ENCODE peak calls at places on chromosomes 6 and 20, in nine cellular contexts. H, E, S, U, A, J, R, D and V are unnamed samples.

GRCh38 chr6:136607932-136608772 is 57.9 kb upstream of the MAP7 start:
- DNase-seq in J (peak), U (no peak), E (peak), S (peak), H (peak), R (peak), D (peak), A (no peak), V (peak)

GRCh38 chr6:100599088-100599770 is 134.5 kb upstream of the SIM1 start:
- DNase-seq in U (no peak), R (no peak), D (no peak), E (no peak), A (no peak), J (no peak), H (no peak), S (no peak), V (no peak)

GRCh38 chr6:71460933-71461332 is 172.3 kb downstream of the OGFRL1 start:
- DNase-seq in H (no peak), S (no peak), U (no peak), D (no peak), J (no peak), A (no peak), R (no peak), E (peak), V (peak)

GRCh38 chr20:25087186-25087929 is 5.4 kb upstream of the VSX1 start:
- DNase-seq in R (no peak), E (no peak), J (no peak), A (no peak), S (no peak), D (no peak), H (no peak), U (no peak), V (no peak)

GRCh38 chr6:692858-693736 is at the start of gene EXOC2:
- DNase-seq in U (peak), A (no peak), E (peak), J (peak), H (peak), D (peak), R (no peak), S (peak), V (peak)

GRCh38 chr20:41395669-41396664 is 29.3 kb upstream of the EMILIN3 start:
- DNase-seq in S (no peak), E (no peak), U (no peak), A (no peak), H (no peak), R (no peak), D (no peak), J (peak), V (no peak)

GRCh38 chr6:127299522-127300240 is 33.0 kb downstream of the RNF146 start:
- DNase-seq in U (no peak), R (no peak), A (no peak), E (peak), J (no peak), D (no peak), S (no peak), H (no peak), V (no peak)

GRCh38 chr6:71349395-71349794 is 60.8 kb downstream of the OGFRL1 start:
- DNase-seq in S (peak), E (peak), A (no peak), H (no peak), U (no peak), D (no peak), R (no peak), J (peak), V (peak)

GRCh38 chr6:44431118-44431725 is 43.7 kb downstream of the CDC5L start:
- DNase-seq in A (no peak), U (peak), D (no peak), H (no peak), R (no peak), S (peak), J (peak), E (peak), V (peak)

GRCh38 chr6:37024665-37025337 is 19.3 kb downstream of the FGD2 start:
- DNase-seq in A (no peak), H (no peak), J (no peak), R (no peak), E (no peak), S (peak), U (no peak), D (no peak), V (peak)

GRCh38 chr6:43338243-43338642 is 29.6 kb upstream of the CRIP3 start:
- DNase-seq in E (no peak), A (no peak), R (no peak), H (no peak), J (no peak), D (no peak), S (no peak), U (no peak), V (no peak)

GRCh38 chr6:150767585-150768164 is 97.8 kb upstream of the MTHFD1L start:
- DNase-seq in E (no peak), R (no peak), U (no peak), J (peak), S (no peak), D (no peak), A (no peak), H (no peak), V (peak)

GRCh38 chr6:47292944-47293343 is 16.8 kb downstream of the TNFRSF21 start:
- DNase-seq in J (no peak), S (no peak), R (peak), H (no peak), E (peak), A (no peak), U (no peak), D (no peak), V (no peak)

GRCh38 chr20:35953411-35954199 is 697 bp downstream of the SCAND1 start:
- DNase-seq in D (peak), E (peak), A (no peak), S (no peak), J (peak), U (no peak), H (peak), R (no peak), V (peak)

GRCh38 chr6:95364016-95364604 is 213.2 kb upstream of the MANEA start:
- DNase-seq in A (no peak), R (peak), U (no peak), H (no peak), J (peak), D (no peak), S (peak), E (peak), V (peak)

GRCh38 chr6:25360611-25361010 is 81.4 kb downstream of the CARMIL1 start:
- DNase-seq in S (no peak), J (no peak), E (peak), D (no peak), H (no peak), A (peak), R (no peak), U (no peak), V (peak)

GRCh38 chr20:32585011-32585518 is at the start of gene NOL4L:
- DNase-seq in R (no peak), H (peak), E (peak), S (no peak), J (peak), A (no peak), D (no peak), U (no peak), V (peak)

GRCh38 chr20:59441860-59442810 is 141.7 kb downstream of the EDN3 start:
- DNase-seq in R (no peak), E (no peak), J (no peak), U (no peak), A (no peak), S (no peak), H (no peak), D (no peak), V (no peak)

GRCh38 chr6:5094327-5094726 is 9.2 kb downstream of the PPP1R3G start:
- DNase-seq in E (peak), S (no peak), R (no peak), J (no peak), D (no peak), A (peak), U (peak), H (no peak), V (peak)

GRCh38 chr20:32018269-32019155 is 8.3 kb downstream of the CCM2L start:
- DNase-seq in R (no peak), J (peak), H (peak), D (no peak), S (peak), U (no peak), E (no peak), A (no peak), V (no peak)

GRCh38 chr20:52806918-52807317 is 165.2 kb upstream of the TSHZ2 start:
- DNase-seq in U (no peak), E (no peak), A (no peak), S (no peak), J (no peak), H (no peak), D (no peak), R (no peak), V (no peak)

GRCh38 chr6:13288481-13288880 is 39.9 kb downstream of the TBC1D7 start:
- DNase-seq in R (no peak), S (no peak), A (no peak), D (no peak), E (no peak), H (no peak), U (no peak), J (no peak), V (no peak)

GRCh38 chr6:150201791-150202329 is 59.0 kb downstream of the PPP1R14C start:
- DNase-seq in A (no peak), D (no peak), S (no peak), E (no peak), H (no peak), R (no peak), J (no peak), U (no peak), V (no peak)

GRCh38 chr20:4150095-4150492 is 134.7 kb upstream of the RNF24 start:
- DNase-seq in S (peak), A (no peak), H (no peak), E (peak), J (no peak), U (no peak), R (no peak), D (no peak), V (peak)

GRCh38 chr6:88077305-88077704 is 29.7 kb downstream of the SPACA1 start:
- DNase-seq in R (no peak), S (no peak), U (no peak), D (no peak), A (no peak), E (no peak), H (no peak), J (no peak), V (no peak)

GRCh38 chr20:19129976-19130612 is 82.3 kb upstream of the SLC24A3 start:
- DNase-seq in D (no peak), J (no peak), R (no peak), A (no peak), S (no peak), E (no peak), H (no peak), U (no peak), V (no peak)

GRCh38 chr6:14305131-14305530 is 187.6 kb downstream of the CD83 start:
- DNase-seq in U (no peak), S (no peak), A (no peak), H (no peak), D (no peak), R (no peak), E (peak), J (no peak), V (no peak)

GRCh38 chr6:81759782-81760181 is 7.3 kb upstream of the TENT5A start:
- DNase-seq in A (no peak), H (no peak), E (peak), U (no peak), S (peak), R (no peak), D (no peak), J (no peak), V (no peak)

GRCh38 chr20:46348972-46349741 is 40.9 kb upstream of the CDH22 start:
- DNase-seq in S (peak), H (peak), A (no peak), R (no peak), D (peak), U (no peak), J (peak), E (peak), V (peak)

GRCh38 chr20:46752639-46753235 is 43.3 kb downstream of the SLC2A10 start:
- DNase-seq in U (no peak), S (peak), D (peak), R (no peak), A (no peak), J (peak), E (peak), H (peak), V (peak)

GRCh38 chr6:88967891-88968290 is 4.5 kb upstream of the RNGTT start:
- DNase-seq in E (no peak), S (no peak), J (no peak), H (no peak), D (no peak), A (no peak), R (no peak), U (no peak), V (no peak)

GRCh38 chr6:170251776-170252571 is 38.9 kb downstream of the DLL1 start:
- DNase-seq in J (no peak), E (no peak), U (no peak), R (no peak), A (no peak), H (no peak), S (no peak), D (no peak), V (no peak)

GRCh38 chr6:13924146-13924948 is 405 bp upstream of the RNF182 start:
- DNase-seq in U (no peak), A (no peak), H (peak), R (no peak), D (peak), J (peak), E (peak), S (peak), V (peak)

GRCh38 chr6:156379946-156380707 is 397.1 kb upstream of the ARID1B start:
- DNase-seq in H (no peak), D (no peak), U (peak), S (no peak), A (peak), R (peak), J (no peak), E (no peak), V (peak)

GRCh38 chr6:139373154-139373927 is 1.1 kb downstream of the CITED2 start:
- DNase-seq in R (no peak), D (peak), S (peak), U (no peak), A (no peak), J (peak), H (peak), E (peak), V (no peak)

GRCh38 chr6:24990227-24990843 is 54.6 kb upstream of the RIPOR2 start:
- DNase-seq in D (no peak), R (no peak), U (no peak), H (no peak), S (peak), A (no peak), J (no peak), E (peak), V (peak)

GRCh38 chr6:55869731-55870130 is 5.7 kb downstream of the BMP5 start:
- DNase-seq in H (no peak), A (no peak), E (no peak), J (no peak), D (no peak), U (no peak), R (no peak), S (no peak), V (no peak)

GRCh38 chr6:15588966-15589634 is 73.7 kb downstream of the DTNBP1 start:
- DNase-seq in R (no peak), D (no peak), J (no peak), A (peak), U (peak), E (peak), H (no peak), S (no peak), V (peak)

GRCh38 chr6:13830803-13831202 is 16.4 kb upstream of the MCUR1 start:
- DNase-seq in A (no peak), R (no peak), D (no peak), S (no peak), H (no peak), E (peak), U (no peak), J (no peak), V (no peak)

GRCh38 chr6:63504777-63505384 is 67.4 kb upstream of the LOC128125822 start:
- DNase-seq in A (no peak), E (no peak), S (no peak), D (no peak), H (no peak), R (peak), U (no peak), J (no peak), V (no peak)

GRCh38 chr20:33645421-33645820 is 16.7 kb upstream of the C20orf144 start:
- DNase-seq in U (no peak), A (no peak), J (no peak), S (no peak), R (no peak), E (no peak), H (no peak), D (no peak), V (no peak)
- H3K4me3 ChIP-seq in U (no peak), A (no peak), J (no peak), S (no peak), R (no peak), E (no peak), H (no peak), D (no peak), V (no peak)

DNA sequence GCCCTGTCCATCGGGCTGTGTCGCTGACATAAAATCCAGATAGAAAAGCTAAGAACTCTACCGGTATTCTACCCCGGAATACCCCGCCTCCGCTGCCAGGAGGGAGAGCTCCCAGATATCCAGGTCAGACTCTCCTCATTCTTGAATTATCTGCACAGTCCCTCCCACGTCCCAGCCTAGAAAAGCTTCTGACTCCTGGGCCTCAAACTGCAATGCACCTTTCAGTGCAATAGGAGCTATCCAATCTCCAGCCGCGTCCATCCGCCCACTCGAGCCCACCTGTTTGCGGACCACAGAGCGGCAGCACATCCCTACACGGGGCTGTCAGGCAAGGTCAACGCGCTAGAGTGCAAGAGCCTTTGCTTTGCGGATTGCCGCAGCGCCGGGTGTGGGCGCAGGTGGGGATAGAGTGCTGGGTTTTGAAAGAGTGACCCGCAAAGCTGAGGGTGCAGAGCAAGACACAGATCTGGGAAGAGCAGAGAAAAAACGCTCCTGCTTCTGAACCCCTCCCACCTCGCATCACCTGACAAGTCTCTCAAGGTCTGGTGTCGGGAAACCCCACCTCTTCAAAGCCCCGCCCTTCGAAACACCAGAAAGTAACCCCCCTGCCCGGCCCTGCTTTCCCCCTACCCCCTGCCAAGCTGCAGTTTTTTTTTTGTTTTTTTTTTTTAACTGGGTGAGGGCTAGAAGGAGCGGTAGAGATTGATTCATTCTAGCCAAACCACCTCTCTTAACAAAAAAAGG is 1.3 kb downstream of the TAPBP start:
- DNase-seq in H (peak), A (no peak), U (no peak), E (peak), J (peak), D (peak), R (no peak), S (peak), V (peak)
- TF ChIP-seq CTCF in H (no peak), A (no peak), U (peak), E (no peak), J (no peak), D (no peak), R (no peak), S (no peak), V (no peak)

GRCh38 chr20:45156728-45157127 is 18.0 kb upstream of the PI3 start:
- DNase-seq in R (no peak), H (no peak), U (no peak), S (no peak), J (no peak), A (no peak), D (no peak), E (no peak), V (no peak)

GRCh38 chr20:45154183-45154582 is 20.5 kb upstream of the PI3 start:
- DNase-seq in D (no peak), E (no peak), A (no peak), R (no peak), S (peak), H (no peak), U (no peak), J (no peak), V (no peak)

GRCh38 chr20:45153756-45154155 is 20.9 kb upstream of the PI3 start:
- DNase-seq in U (no peak), S (no peak), R (no peak), J (no peak), D (no peak), H (no peak), E (no peak), A (no peak), V (no peak)

GRCh38 chr20:45157977-45158376 is 16.7 kb upstream of the PI3 start:
- DNase-seq in E (peak), J (no peak), S (peak), A (no peak), U (no peak), D (no peak), H (no peak), R (no peak), V (peak)

DNA sequence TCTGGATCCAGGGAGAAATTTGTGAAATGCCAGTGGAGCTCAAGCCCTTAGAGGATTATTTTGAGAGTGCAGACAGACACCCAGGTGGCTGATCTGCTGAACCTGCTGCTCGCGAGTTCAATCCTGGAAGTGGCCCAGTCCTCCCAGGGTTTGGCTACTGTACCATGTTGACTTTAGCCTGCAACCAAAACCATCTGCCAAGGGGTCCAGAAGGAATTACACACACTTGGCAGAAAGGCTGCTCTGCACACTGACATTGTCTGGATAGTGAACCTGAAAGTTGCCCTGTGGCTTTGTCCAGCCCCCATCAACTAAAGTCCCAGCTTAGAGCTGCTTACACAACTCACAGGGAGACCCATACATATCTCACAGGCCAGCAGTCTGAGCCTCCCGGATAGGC is 21.6 kb upstream of the PI3 start:
- DNase-seq in R (no peak), E (no peak), D (no peak), J (no peak), A (no peak), S (no peak), H (no peak), U (no peak), V (no peak)
- H3K4me3 ChIP-seq in R (no peak), E (no peak), D (no peak), J (no peak), A (no peak), S (no peak), H (no peak), U (no peak), V (no peak)

GRCh38 chr6:31676322-31676903 is 4.5 kb downstream of the LY6G5C start:
- DNase-seq in U (no peak), A (no peak), R (no peak), H (no peak), S (no peak), E (no peak), D (no peak), J (no peak), V (no peak)

GRCh38 chr6:31676904-31677303 is 4.0 kb downstream of the LY6G5C start:
- DNase-seq in D (no peak), H (no peak), E (no peak), R (no peak), U (no peak), A (no peak), S (no peak), J (no peak), V (no peak)

GRCh38 chr6:31677955-31678354 is 2.9 kb downstream of the LY6G5C start:
- DNase-seq in R (no peak), J (no peak), S (no peak), E (no peak), D (no peak), H (no peak), U (no peak), A (no peak), V (no peak)

GRCh38 chr6:31680841-31681671 is at the start of gene LY6G5C:
- DNase-seq in U (peak), A (peak), J (peak), S (peak), D (peak), R (peak), H (peak), E (peak), V (peak)

DNA sequence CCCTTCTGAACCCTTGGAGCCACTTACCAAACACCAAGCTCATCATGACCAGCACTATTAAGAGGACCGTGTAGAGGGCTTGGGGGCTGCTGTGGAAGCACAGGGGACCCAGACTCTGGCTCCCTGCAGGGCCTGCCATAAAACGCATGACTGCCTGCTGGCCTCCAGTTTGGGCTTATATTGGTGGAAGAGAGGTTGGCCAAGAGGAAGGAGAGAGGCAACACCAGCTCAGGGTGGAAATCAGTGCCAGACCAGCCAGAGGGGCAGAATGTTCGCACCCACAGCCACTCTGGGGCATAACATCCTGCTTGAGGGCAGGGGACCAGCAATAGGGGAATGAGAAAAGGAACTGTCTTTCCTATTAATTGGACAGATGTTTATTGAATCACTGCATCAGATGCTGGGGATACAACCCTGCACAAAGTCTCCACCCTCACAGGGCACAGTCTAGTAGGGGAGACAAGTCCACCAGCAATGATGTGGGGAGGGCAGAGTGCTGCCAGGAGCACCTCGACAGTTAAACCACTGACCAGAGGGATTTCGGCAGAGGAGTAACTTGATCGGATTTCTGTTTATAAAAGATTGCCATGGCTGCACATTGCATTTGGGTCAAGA is 534 bp downstream of the LY6G5C start:
- DNase-seq in S (no peak), R (no peak), E (no peak), J (no peak), H (no peak), U (no peak), D (no peak), A (no peak), V (no peak)
- TF ChIP-seq CTCF in S (no peak), R (no peak), E (no peak), J (no peak), H (no peak), U (no peak), D (no peak), A (no peak), V (no peak)